ENCODE peak calls at places on chromosome 15, in four cellular contexts. One of them, this sample, is unnamed.

GRCh38 chr15:69321041-69321554 is 22.4 kb downstream of the PAQR5 start:
- DNase-seq in psoas muscle: no peak
- DNase-seq in IMR-90: peak; percentile 60
- DNase-seq in spleen: no peak
- DNase-seq in this sample: no peak

GRCh38 chr15:80418892-80419537 is 14.8 kb downstream of the ARNT2 start:
- DNase-seq in psoas muscle: no peak
- DNase-seq in spleen: no peak
- DNase-seq in IMR-90: peak; percentile 72
- DNase-seq in this sample: no peak

GRCh38 chr15:69316281-69316680 is 17.6 kb downstream of the PAQR5 start:
- DNase-seq in spleen: no peak
- DNase-seq in psoas muscle: no peak
- DNase-seq in IMR-90: no peak
- DNase-seq in this sample: no peak

GRCh38 chr15:85543741-85544155 is 163.3 kb downstream of the AKAP13 start:
- DNase-seq in psoas muscle: peak; percentile 32
- DNase-seq in spleen: peak; percentile 92
- DNase-seq in IMR-90: no peak
- DNase-seq in this sample: peak; percentile 77

GRCh38 chr15:69501456-69501855 is 48.8 kb downstream of the RPLP1 start:
- DNase-seq in IMR-90: no peak
- DNase-seq in psoas muscle: no peak
- DNase-seq in spleen: no peak
- DNase-seq in this sample: no peak

GRCh38 chr15:101184830-101185229 is 67.0 kb downstream of the CHSY1 start:
- DNase-seq in IMR-90: no peak
- DNase-seq in spleen: no peak
- DNase-seq in psoas muscle: no peak
- DNase-seq in this sample: no peak

GRCh38 chr15:65476942-65477341 is 40.5 kb downstream of the DPP8 start:
- DNase-seq in IMR-90: peak; percentile 90
- DNase-seq in spleen: no peak
- DNase-seq in psoas muscle: peak; percentile 17
- DNase-seq in this sample: no peak

GRCh38 chr15:31372635-31373091 is 46.0 kb downstream of the KLF13 start:
- DNase-seq in IMR-90: peak; percentile 74
- DNase-seq in spleen: peak; percentile 73
- DNase-seq in psoas muscle: peak; percentile 73
- DNase-seq in this sample: peak; percentile 79

GRCh38 chr15:37789392-37789776 is 145.1 kb upstream of the TMCO5A start:
- DNase-seq in IMR-90: no peak
- DNase-seq in spleen: no peak
- DNase-seq in psoas muscle: no peak
- DNase-seq in this sample: no peak

GRCh38 chr15:45179221-45179985 is 8.4 kb downstream of the SHF start:
- DNase-seq in IMR-90: no peak
- DNase-seq in spleen: peak; percentile 78
- DNase-seq in psoas muscle: no peak
- DNase-seq in this sample: no peak

GRCh38 chr15:99054025-99054387 is 46.4 kb upstream of the PGPEP1L start:
- DNase-seq in IMR-90: peak; percentile 29
- DNase-seq in psoas muscle: peak; percentile 27
- DNase-seq in spleen: no peak
- DNase-seq in this sample: peak; percentile 30

GRCh38 chr15:88707766-88708165 is 69.0 kb downstream of the ISG20 start:
- DNase-seq in IMR-90: no peak
- DNase-seq in psoas muscle: no peak
- DNase-seq in spleen: no peak
- DNase-seq in this sample: no peak

GRCh38 chr15:62066663-62067447 is at the start of gene C2CD4A:
- DNase-seq in psoas muscle: peak; percentile 59
- DNase-seq in IMR-90: peak; percentile 42
- DNase-seq in spleen: peak; percentile 89
- DNase-seq in this sample: peak; percentile 54

GRCh38 chr15:68186671-68187397 is 18.3 kb downstream of the CALML4 start:
- DNase-seq in psoas muscle: no peak
- DNase-seq in IMR-90: peak; percentile 87
- DNase-seq in spleen: no peak
- DNase-seq in this sample: no peak

GRCh38 chr15:36877796-36878744 is 222.3 kb downstream of the MEIS2 start:
- DNase-seq in psoas muscle: no peak
- DNase-seq in spleen: no peak
- DNase-seq in IMR-90: no peak
- DNase-seq in this sample: peak; percentile 28

GRCh38 chr15:89820651-89821611 is 6.3 kb upstream of the ANPEP start:
- DNase-seq in IMR-90: peak; percentile 86
- DNase-seq in psoas muscle: no peak
- DNase-seq in spleen: peak; percentile 86
- DNase-seq in this sample: no peak

GRCh38 chr15:100211855-100212850 is 129.6 kb downstream of the ADAMTS17 start:
- DNase-seq in psoas muscle: no peak
- DNase-seq in IMR-90: no peak
- DNase-seq in spleen: peak; percentile 59
- DNase-seq in this sample: no peak

GRCh38 chr15:28260722-28261121 is 61.3 kb downstream of the HERC2 start:
- DNase-seq in psoas muscle: peak; percentile 24
- DNase-seq in IMR-90: no peak
- DNase-seq in spleen: no peak
- DNase-seq in this sample: peak; percentile 13

GRCh38 chr15:71599404-71600225 is 210.7 kb upstream of the NR2E3 start:
- DNase-seq in IMR-90: no peak
- DNase-seq in psoas muscle: no peak
- DNase-seq in spleen: no peak
- DNase-seq in this sample: peak; percentile 44

GRCh38 chr15:85782112-85782511 is 12.6 kb downstream of the KLHL25 start:
- DNase-seq in psoas muscle: no peak
- DNase-seq in IMR-90: peak; percentile 6
- DNase-seq in spleen: no peak
- DNase-seq in this sample: no peak

GRCh38 chr15:22786868-22787698 is 639 bp downstream of the NIPA1 start:
- DNase-seq in IMR-90: no peak
- DNase-seq in psoas muscle: peak; percentile 16
- DNase-seq in spleen: peak; percentile 80
- DNase-seq in this sample: no peak

GRCh38 chr15:39462691-39463090 is 118.2 kb upstream of the THBS1 start:
- DNase-seq in psoas muscle: no peak
- DNase-seq in IMR-90: peak; percentile 79
- DNase-seq in spleen: no peak
- DNase-seq in this sample: no peak

GRCh38 chr15:101533371-101534140 is 44.0 kb upstream of the PCSK6 start:
- DNase-seq in spleen: no peak
- DNase-seq in IMR-90: no peak
- DNase-seq in psoas muscle: no peak
- DNase-seq in this sample: no peak

DNA sequence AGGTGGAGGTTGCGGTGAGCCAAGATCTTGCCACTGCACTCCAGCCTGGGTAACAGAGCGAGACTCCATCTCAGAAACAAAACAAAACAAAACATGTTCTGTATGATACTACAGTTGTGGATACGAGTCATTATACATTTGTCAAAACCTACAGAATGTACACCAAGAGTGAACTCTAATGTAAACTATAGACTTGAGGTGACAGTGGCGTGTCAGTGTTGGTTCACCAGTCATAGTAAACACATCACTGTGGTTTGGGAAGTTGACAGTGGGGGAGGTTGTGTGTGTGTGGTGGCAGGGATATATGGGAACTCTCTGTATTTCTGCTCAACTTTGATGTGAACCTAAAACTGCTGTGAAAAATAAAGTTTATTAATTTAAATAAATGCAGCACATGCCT is 33.0 kb upstream of the GNB5 start:
- DNase-seq in IMR-90: peak; percentile 22
- DNase-seq in spleen: no peak
- DNase-seq in psoas muscle: no peak
- DNase-seq in this sample: no peak
- H3K27ac ChIP-seq in IMR-90: no peak overlapping the region
- H3K27ac ChIP-seq in spleen: no peak overlapping the region
- H3K27ac ChIP-seq in psoas muscle: no peak overlapping the region
- H3K27ac ChIP-seq in this sample: no peak overlapping the region

DNA sequence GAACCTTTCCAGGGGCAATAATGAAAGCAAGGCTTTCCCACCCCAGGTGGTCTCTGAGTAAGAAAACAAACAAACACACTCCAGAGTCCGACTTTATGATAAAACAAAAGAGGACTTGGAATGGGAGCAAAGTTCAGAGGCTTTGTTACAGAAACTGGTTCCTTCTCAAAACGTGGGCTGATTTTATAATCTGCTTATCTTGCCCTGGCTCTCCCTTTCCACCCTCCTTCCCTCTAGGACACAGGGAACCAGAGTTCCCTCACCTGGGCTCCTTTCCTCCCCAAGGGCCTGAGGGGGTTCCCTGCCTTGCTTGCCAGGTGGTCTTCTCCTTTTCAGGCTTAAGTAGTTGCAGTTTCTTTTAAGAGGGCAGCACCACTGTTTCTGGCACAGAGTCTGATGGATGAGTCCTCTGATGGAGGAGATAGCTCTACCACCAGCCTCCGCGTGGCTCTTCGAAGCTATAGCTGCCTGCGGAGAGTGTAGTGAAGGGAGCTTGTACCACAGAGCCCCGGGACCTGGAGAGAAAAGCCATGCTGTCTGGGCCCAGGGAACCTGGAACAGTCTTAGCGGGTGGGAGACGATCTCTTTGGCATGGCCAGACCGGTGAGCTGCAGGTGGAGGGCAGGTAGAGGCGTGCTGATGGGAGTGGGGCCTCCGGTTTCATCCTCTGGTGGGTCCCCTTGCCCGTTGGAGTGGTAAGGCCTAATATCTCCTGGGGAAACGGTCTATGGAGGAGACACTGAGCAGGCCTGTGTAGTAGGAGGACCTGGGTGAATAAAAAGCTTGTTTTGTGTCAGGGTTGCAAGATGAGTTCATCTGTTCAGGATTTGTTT is 68.7 kb downstream of the SMAD6 start:
- DNase-seq in psoas muscle: no peak
- DNase-seq in IMR-90: no peak
- DNase-seq in spleen: peak; percentile 28
- DNase-seq in this sample: no peak
- H3K27ac ChIP-seq in psoas muscle: no peak overlapping the region
- H3K27ac ChIP-seq in IMR-90: peak overlapping the region; percentile 14
- H3K27ac ChIP-seq in spleen: no peak overlapping the region
- H3K27ac ChIP-seq in this sample: no peak overlapping the region

GRCh38 chr15:29398907-29399306 is 129.3 kb upstream of the NSMCE3 start:
- DNase-seq in IMR-90: no peak
- DNase-seq in spleen: no peak
- DNase-seq in psoas muscle: no peak
- DNase-seq in this sample: no peak
- H3K27ac ChIP-seq in IMR-90: no peak overlapping the region
- H3K27ac ChIP-seq in spleen: no peak overlapping the region
- H3K27ac ChIP-seq in psoas muscle: no peak overlapping the region
- H3K27ac ChIP-seq in this sample: no peak overlapping the region

GRCh38 chr15:77497108-77497737 is 76.5 kb downstream of the HMG20A start:
- DNase-seq in IMR-90: no peak
- DNase-seq in psoas muscle: peak; percentile 72
- DNase-seq in spleen: peak; percentile 75
- DNase-seq in this sample: peak; percentile 85

GRCh38 chr15:77493324-77493907 is 72.7 kb downstream of the HMG20A start:
- DNase-seq in spleen: no peak
- DNase-seq in psoas muscle: no peak
- DNase-seq in IMR-90: peak; percentile 64
- DNase-seq in this sample: no peak

GRCh38 chr15:77496710-77497107 is 76.0 kb downstream of the HMG20A start:
- DNase-seq in psoas muscle: peak; percentile 86
- DNase-seq in spleen: peak; percentile 92
- DNase-seq in IMR-90: peak; percentile 97
- DNase-seq in this sample: peak; percentile 89

GRCh38 chr15:77495806-77496589 is 75.3 kb downstream of the HMG20A start:
- DNase-seq in psoas muscle: peak; percentile 25
- DNase-seq in IMR-90: peak; percentile 43
- DNase-seq in spleen: peak; percentile 77
- DNase-seq in this sample: peak; percentile 72

GRCh38 chr15:77494073-77494472 is 73.4 kb downstream of the HMG20A start:
- DNase-seq in psoas muscle: no peak
- DNase-seq in spleen: no peak
- DNase-seq in IMR-90: no peak
- DNase-seq in this sample: no peak
- H3K27ac ChIP-seq in psoas muscle: no peak overlapping the region
- H3K27ac ChIP-seq in spleen: peak overlapping the region; percentile 73
- H3K27ac ChIP-seq in IMR-90: no peak overlapping the region
- H3K27ac ChIP-seq in this sample: peak overlapping the region; percentile 95

GRCh38 chr15:25693321-25694237 is 169.5 kb downstream of the ATP10A start:
- DNase-seq in psoas muscle: no peak
- DNase-seq in IMR-90: peak; percentile 24
- DNase-seq in spleen: peak; percentile 72
- DNase-seq in this sample: no peak

GRCh38 chr15:25691544-25692430 is 171.3 kb downstream of the ATP10A start:
- DNase-seq in psoas muscle: no peak
- DNase-seq in spleen: peak; percentile 39
- DNase-seq in IMR-90: peak; percentile 31
- DNase-seq in this sample: no peak

GRCh38 chr15:25694823-25695312 is 168.3 kb downstream of the ATP10A start:
- DNase-seq in psoas muscle: no peak
- DNase-seq in IMR-90: no peak
- DNase-seq in spleen: peak; percentile 59
- DNase-seq in this sample: no peak

GRCh38 chr15:25695875-25696760 is 167.0 kb downstream of the ATP10A start:
- DNase-seq in IMR-90: no peak
- DNase-seq in psoas muscle: no peak
- DNase-seq in spleen: peak; percentile 38
- DNase-seq in this sample: no peak

DNA sequence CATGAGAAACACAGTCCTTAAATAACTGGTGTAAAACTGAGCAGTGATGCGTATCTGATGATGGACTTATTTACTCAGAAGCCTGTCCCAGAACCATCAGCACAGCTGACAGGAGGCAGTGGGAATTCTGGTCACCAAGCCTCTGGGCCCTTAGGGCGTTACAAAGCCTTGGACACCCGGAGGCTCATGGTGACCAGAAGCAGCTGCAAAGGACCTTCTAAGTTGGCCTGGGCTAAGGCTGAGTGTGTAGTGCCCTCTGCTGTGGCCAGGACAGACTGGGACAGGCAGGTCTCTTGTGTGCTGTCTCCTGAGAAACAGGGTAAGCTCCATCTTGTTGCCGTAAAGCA is 168.9 kb downstream of the ATP10A start:
- DNase-seq in IMR-90: no peak
- DNase-seq in spleen: peak; percentile 29
- DNase-seq in psoas muscle: no peak
- DNase-seq in this sample: no peak
- H3K27ac ChIP-seq in IMR-90: no peak overlapping the region
- H3K27ac ChIP-seq in spleen: no peak overlapping the region
- H3K27ac ChIP-seq in psoas muscle: no peak overlapping the region
- H3K27ac ChIP-seq in this sample: no peak overlapping the region

GRCh38 chr15:40787991-40788390 is 18.2 kb downstream of the C15orf62 start:
- DNase-seq in IMR-90: no peak
- DNase-seq in psoas muscle: no peak
- DNase-seq in spleen: no peak
- DNase-seq in this sample: no peak
- H3K27ac ChIP-seq in IMR-90: no peak overlapping the region
- H3K27ac ChIP-seq in psoas muscle: no peak overlapping the region
- H3K27ac ChIP-seq in spleen: peak overlapping the region; percentile 7
- H3K27ac ChIP-seq in this sample: no peak overlapping the region

This sample was measured in heart right ventricle.